ENCODE peak calls at places on chromosomes 13 and 19, in five cellular contexts. One of them, this sample, is unnamed.

GRCh38 chr19:58330458-58330857 is 3.7 kb downstream of the ZSCAN22 start:
- DNase-seq in epithelial cell of esophagus: peak; percentile 78
- DNase-seq in cardiac muscle cell: peak; percentile 68
- DNase-seq in A549: no peak
- DNase-seq in cardiac fibroblast: peak; percentile 84
- DNase-seq in this sample: peak; percentile 83

GRCh38 chr13:48493851-48494250 is 39.0 kb downstream of the RCBTB2 start:
- DNase-seq in epithelial cell of esophagus: peak; percentile 25
- DNase-seq in A549: no peak
- DNase-seq in cardiac fibroblast: peak; percentile 49
- DNase-seq in cardiac muscle cell: peak; percentile 66
- DNase-seq in this sample: peak; percentile 81

GRCh38 chr19:7408251-7408650 is 59.5 kb downstream of the ARHGEF18 start:
- DNase-seq in A549: no peak
- DNase-seq in cardiac muscle cell: no peak
- DNase-seq in epithelial cell of esophagus: no peak
- DNase-seq in cardiac fibroblast: no peak
- DNase-seq in this sample: no peak

GRCh38 chr13:74068471-74068870 is 65.7 kb downstream of the KLF12 start:
- DNase-seq in cardiac muscle cell: no peak
- DNase-seq in cardiac fibroblast: no peak
- DNase-seq in A549: no peak
- DNase-seq in epithelial cell of esophagus: no peak
- DNase-seq in this sample: no peak

GRCh38 chr19:47729799-47730520 is 15.4 kb upstream of the NOP53 start:
- DNase-seq in A549: peak; percentile 93
- DNase-seq in epithelial cell of esophagus: peak; percentile 72
- DNase-seq in cardiac muscle cell: peak; percentile 72
- DNase-seq in cardiac fibroblast: no peak
- DNase-seq in this sample: peak; percentile 52

GRCh38 chr13:103473081-103473480 is 406.9 kb upstream of the SLC10A2 start:
- DNase-seq in epithelial cell of esophagus: no peak
- DNase-seq in A549: no peak
- DNase-seq in cardiac fibroblast: no peak
- DNase-seq in cardiac muscle cell: no peak
- DNase-seq in this sample: no peak

GRCh38 chr19:40813182-40813581 is 14.2 kb downstream of the EGLN2 start:
- DNase-seq in cardiac fibroblast: no peak
- DNase-seq in A549: no peak
- DNase-seq in epithelial cell of esophagus: no peak
- DNase-seq in cardiac muscle cell: peak; percentile 72
- DNase-seq in this sample: no peak

GRCh38 chr19:20179946-20180345 is 12.9 kb downstream of the ZNF486 start:
- DNase-seq in A549: no peak
- DNase-seq in epithelial cell of esophagus: peak; percentile 7
- DNase-seq in cardiac fibroblast: peak; percentile 18
- DNase-seq in cardiac muscle cell: no peak
- DNase-seq in this sample: peak; percentile 19

GRCh38 chr13:30972888-30973377 is 40.5 kb downstream of the TEX26 start:
- DNase-seq in A549: no peak
- DNase-seq in cardiac fibroblast: no peak
- DNase-seq in cardiac muscle cell: no peak
- DNase-seq in epithelial cell of esophagus: peak; percentile 38
- DNase-seq in this sample: no peak

GRCh38 chr13:41463823-41464602 is 6.7 kb downstream of the RGCC start:
- DNase-seq in epithelial cell of esophagus: no peak
- DNase-seq in A549: no peak
- DNase-seq in cardiac muscle cell: no peak
- DNase-seq in cardiac fibroblast: no peak
- DNase-seq in this sample: no peak

GRCh38 chr19:10219678-10220077 is 11.5 kb downstream of the S1PR2 start:
- DNase-seq in epithelial cell of esophagus: peak; percentile 56
- DNase-seq in cardiac fibroblast: no peak
- DNase-seq in A549: peak; percentile 61
- DNase-seq in cardiac muscle cell: peak; percentile 53
- DNase-seq in this sample: peak; percentile 49

GRCh38 chr13:105572401-105572800 is 963.1 kb downstream of the EFNB2 start:
- DNase-seq in cardiac fibroblast: peak; percentile 5
- DNase-seq in epithelial cell of esophagus: peak; percentile 62
- DNase-seq in A549: no peak
- DNase-seq in cardiac muscle cell: peak; percentile 4
- DNase-seq in this sample: peak; percentile 33

GRCh38 chr13:103883152-103883551 is 816.9 kb upstream of the SLC10A2 start:
- DNase-seq in epithelial cell of esophagus: peak; percentile 98
- DNase-seq in cardiac fibroblast: peak; percentile 97
- DNase-seq in cardiac muscle cell: peak; percentile 95
- DNase-seq in A549: peak; percentile 79
- DNase-seq in this sample: peak; percentile 89

GRCh38 chr13:114090476-114090875 is 41.9 kb downstream of the RASA3 start:
- DNase-seq in epithelial cell of esophagus: no peak
- DNase-seq in cardiac fibroblast: no peak
- DNase-seq in cardiac muscle cell: no peak
- DNase-seq in A549: no peak
- DNase-seq in this sample: no peak

GRCh38 chr19:55638864-55639359 is 1.9 kb upstream of the ZNF580 start:
- DNase-seq in epithelial cell of esophagus: peak; percentile 45
- DNase-seq in cardiac muscle cell: peak; percentile 41
- DNase-seq in cardiac fibroblast: peak; percentile 55
- DNase-seq in A549: peak; percentile 87
- DNase-seq in this sample: no peak

GRCh38 chr19:15479391-15480345 is at the start of gene PGLYRP2:
- DNase-seq in A549: peak; percentile 32
- DNase-seq in cardiac fibroblast: no peak
- DNase-seq in cardiac muscle cell: peak; percentile 23
- DNase-seq in epithelial cell of esophagus: peak; percentile 30
- DNase-seq in this sample: no peak

GRCh38 chr19:49689133-49690072 is at the start of gene ADM5:
- DNase-seq in A549: no peak
- DNase-seq in cardiac fibroblast: no peak
- DNase-seq in cardiac muscle cell: peak; percentile 20
- DNase-seq in epithelial cell of esophagus: peak; percentile 53
- DNase-seq in this sample: no peak

GRCh38 chr19:35153701-35154534 is 617 bp upstream of the FXYD5 start:
- DNase-seq in cardiac muscle cell: peak; percentile 48
- DNase-seq in A549: peak; percentile 71
- DNase-seq in cardiac fibroblast: no peak
- DNase-seq in epithelial cell of esophagus: peak; percentile 49
- DNase-seq in this sample: no peak
- H3K4me3 ChIP-seq in cardiac muscle cell: peak overlapping the region; percentile 39
- H3K4me3 ChIP-seq in A549: peak overlapping the region; percentile 68
- H3K4me3 ChIP-seq in cardiac fibroblast: peak overlapping the region; percentile 98
- H3K4me3 ChIP-seq in epithelial cell of esophagus: peak overlapping the region; percentile 78
- H3K4me3 ChIP-seq in this sample: peak overlapping the region; percentile 85

GRCh38 chr13:46402178-46402577 is 15.1 kb upstream of the RUBCNL start:
- DNase-seq in cardiac fibroblast: no peak
- DNase-seq in A549: no peak
- DNase-seq in cardiac muscle cell: no peak
- DNase-seq in epithelial cell of esophagus: no peak
- DNase-seq in this sample: no peak
- H3K4me3 ChIP-seq in cardiac fibroblast: no peak overlapping the region
- H3K4me3 ChIP-seq in A549: no peak overlapping the region
- H3K4me3 ChIP-seq in cardiac muscle cell: no peak overlapping the region
- H3K4me3 ChIP-seq in epithelial cell of esophagus: no peak overlapping the region
- H3K4me3 ChIP-seq in this sample: no peak overlapping the region

GRCh38 chr19:37817180-37817911 is 38.0 kb upstream of the ZNF573 start:
- DNase-seq in epithelial cell of esophagus: peak; percentile 27
- DNase-seq in A549: no peak
- DNase-seq in cardiac fibroblast: peak; percentile 36
- DNase-seq in cardiac muscle cell: peak; percentile 64
- DNase-seq in this sample: no peak
- H3K4me3 ChIP-seq in epithelial cell of esophagus: peak overlapping the region; percentile 50
- H3K4me3 ChIP-seq in A549: no peak overlapping the region
- H3K4me3 ChIP-seq in cardiac fibroblast: peak overlapping the region; percentile 38
- H3K4me3 ChIP-seq in cardiac muscle cell: peak overlapping the region; percentile 56
- H3K4me3 ChIP-seq in this sample: peak overlapping the region; percentile 37

GRCh38 chr19:2268480-2268830 is 12.2 kb upstream of the JSRP1 start:
- DNase-seq in epithelial cell of esophagus: no peak
- DNase-seq in cardiac fibroblast: no peak
- DNase-seq in A549: no peak
- DNase-seq in cardiac muscle cell: no peak
- DNase-seq in this sample: no peak

GRCh38 chr19:2269244-2270156 is 12.5 kb downstream of the PEAK3 start:
- DNase-seq in epithelial cell of esophagus: peak; percentile 96
- DNase-seq in A549: peak; percentile 94
- DNase-seq in cardiac muscle cell: peak; percentile 98
- DNase-seq in cardiac fibroblast: peak; percentile 98
- DNase-seq in this sample: peak; percentile 94

GRCh38 chr19:2268861-2269243 is 12.6 kb upstream of the JSRP1 start:
- DNase-seq in cardiac muscle cell: no peak
- DNase-seq in cardiac fibroblast: no peak
- DNase-seq in epithelial cell of esophagus: no peak
- DNase-seq in A549: no peak
- DNase-seq in this sample: no peak

GRCh38 chr19:2270157-2270571 is 11.8 kb downstream of the PEAK3 start:
- DNase-seq in A549: no peak
- DNase-seq in cardiac fibroblast: no peak
- DNase-seq in cardiac muscle cell: no peak
- DNase-seq in epithelial cell of esophagus: no peak
- DNase-seq in this sample: no peak

GRCh38 chr19:2266183-2266993 is 10.2 kb upstream of the JSRP1 start:
- DNase-seq in A549: no peak
- DNase-seq in cardiac muscle cell: peak; percentile 91
- DNase-seq in cardiac fibroblast: peak; percentile 82
- DNase-seq in epithelial cell of esophagus: peak; percentile 71
- DNase-seq in this sample: peak; percentile 67
- H3K4me3 ChIP-seq in A549: no peak overlapping the region
- H3K4me3 ChIP-seq in cardiac muscle cell: no peak overlapping the region
- H3K4me3 ChIP-seq in cardiac fibroblast: no peak overlapping the region
- H3K4me3 ChIP-seq in epithelial cell of esophagus: no peak overlapping the region
- H3K4me3 ChIP-seq in this sample: no peak overlapping the region

GRCh38 chr19:18710186-18710585 is 26.7 kb downstream of the CRTC1 start:
- DNase-seq in A549: no peak
- DNase-seq in cardiac muscle cell: no peak
- DNase-seq in epithelial cell of esophagus: no peak
- DNase-seq in cardiac fibroblast: no peak
- DNase-seq in this sample: no peak

GRCh38 chr19:18710986-18711751 is 27.7 kb downstream of the CRTC1 start:
- DNase-seq in cardiac fibroblast: no peak
- DNase-seq in A549: no peak
- DNase-seq in cardiac muscle cell: peak; percentile 76
- DNase-seq in epithelial cell of esophagus: no peak
- DNase-seq in this sample: no peak

GRCh38 chr19:18713550-18714117 is 30.2 kb downstream of the CRTC1 start:
- DNase-seq in epithelial cell of esophagus: no peak
- DNase-seq in cardiac fibroblast: no peak
- DNase-seq in A549: no peak
- DNase-seq in cardiac muscle cell: no peak
- DNase-seq in this sample: no peak

GRCh38 chr19:18712981-18713380 is 29.5 kb downstream of the CRTC1 start:
- DNase-seq in cardiac fibroblast: no peak
- DNase-seq in A549: no peak
- DNase-seq in cardiac muscle cell: peak; percentile 43
- DNase-seq in epithelial cell of esophagus: no peak
- DNase-seq in this sample: no peak

GRCh38 chr19:18711893-18712292 is 28.4 kb downstream of the CRTC1 start:
- DNase-seq in cardiac fibroblast: no peak
- DNase-seq in epithelial cell of esophagus: no peak
- DNase-seq in cardiac muscle cell: no peak
- DNase-seq in A549: no peak
- DNase-seq in this sample: no peak
- H3K4me3 ChIP-seq in cardiac fibroblast: no peak overlapping the region
- H3K4me3 ChIP-seq in epithelial cell of esophagus: no peak overlapping the region
- H3K4me3 ChIP-seq in cardiac muscle cell: no peak overlapping the region
- H3K4me3 ChIP-seq in A549: no peak overlapping the region
- H3K4me3 ChIP-seq in this sample: no peak overlapping the region

DNA sequence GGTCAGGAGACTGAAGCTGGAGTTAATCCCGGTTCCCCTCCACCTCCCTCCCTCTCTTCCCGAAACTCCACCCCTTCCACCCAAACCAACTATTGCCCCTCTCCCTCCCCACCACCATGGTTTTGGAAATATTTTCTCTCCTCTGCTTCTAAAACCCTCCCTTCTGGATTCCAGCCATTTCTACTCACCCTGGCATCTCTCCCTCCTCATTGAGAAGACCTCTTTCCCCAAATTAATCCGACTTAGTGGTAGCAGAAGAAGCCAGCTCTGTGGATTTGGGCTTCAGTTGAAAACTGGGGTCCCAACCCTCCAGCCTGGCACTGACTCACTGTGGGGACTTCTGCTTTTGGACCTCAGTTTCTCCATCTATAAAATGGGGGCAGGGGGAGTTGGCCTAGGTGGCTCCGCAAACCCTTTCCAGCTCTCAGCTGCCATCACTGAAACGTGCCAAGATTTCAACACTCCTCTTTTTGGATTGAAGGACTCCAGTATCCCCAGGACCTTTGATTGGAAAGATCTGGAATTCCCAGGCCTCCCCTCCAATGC is 1.6 kb downstream of the GPR4 start:
- DNase-seq in cardiac fibroblast: no peak
- DNase-seq in epithelial cell of esophagus: no peak
- DNase-seq in A549: no peak
- DNase-seq in cardiac muscle cell: no peak
- DNase-seq in this sample: no peak
- H3K4me3 ChIP-seq in cardiac fibroblast: no peak overlapping the region
- H3K4me3 ChIP-seq in epithelial cell of esophagus: no peak overlapping the region
- H3K4me3 ChIP-seq in A549: no peak overlapping the region
- H3K4me3 ChIP-seq in cardiac muscle cell: no peak overlapping the region
- H3K4me3 ChIP-seq in this sample: no peak overlapping the region

GRCh38 chr13:110388141-110388943 is 81.3 kb downstream of the COL4A2 start:
- DNase-seq in A549: no peak
- DNase-seq in epithelial cell of esophagus: peak; percentile 67
- DNase-seq in cardiac fibroblast: peak; percentile 93
- DNase-seq in cardiac muscle cell: peak; percentile 81
- DNase-seq in this sample: peak; percentile 58
- H3K4me3 ChIP-seq in A549: no peak overlapping the region
- H3K4me3 ChIP-seq in epithelial cell of esophagus: peak overlapping the region; percentile 19
- H3K4me3 ChIP-seq in cardiac fibroblast: no peak overlapping the region
- H3K4me3 ChIP-seq in cardiac muscle cell: no peak overlapping the region
- H3K4me3 ChIP-seq in this sample: peak overlapping the region; percentile 27

GRCh38 chr13:44868397-44868796 is 120.9 kb downstream of the NUFIP1 start:
- DNase-seq in epithelial cell of esophagus: no peak
- DNase-seq in cardiac muscle cell: no peak
- DNase-seq in cardiac fibroblast: no peak
- DNase-seq in A549: no peak
- DNase-seq in this sample: no peak

GRCh38 chr13:44865722-44866484 is 123.4 kb downstream of the NUFIP1 start:
- DNase-seq in cardiac muscle cell: no peak
- DNase-seq in epithelial cell of esophagus: no peak
- DNase-seq in A549: no peak
- DNase-seq in cardiac fibroblast: no peak
- DNase-seq in this sample: no peak

GRCh38 chr13:44867825-44868224 is 121.4 kb downstream of the NUFIP1 start:
- DNase-seq in A549: no peak
- DNase-seq in epithelial cell of esophagus: no peak
- DNase-seq in cardiac muscle cell: peak; percentile 57
- DNase-seq in cardiac fibroblast: no peak
- DNase-seq in this sample: no peak

GRCh38 chr13:44869167-44869566 is 120.1 kb downstream of the NUFIP1 start:
- DNase-seq in epithelial cell of esophagus: no peak
- DNase-seq in A549: no peak
- DNase-seq in cardiac fibroblast: no peak
- DNase-seq in cardiac muscle cell: no peak
- DNase-seq in this sample: no peak

DNA sequence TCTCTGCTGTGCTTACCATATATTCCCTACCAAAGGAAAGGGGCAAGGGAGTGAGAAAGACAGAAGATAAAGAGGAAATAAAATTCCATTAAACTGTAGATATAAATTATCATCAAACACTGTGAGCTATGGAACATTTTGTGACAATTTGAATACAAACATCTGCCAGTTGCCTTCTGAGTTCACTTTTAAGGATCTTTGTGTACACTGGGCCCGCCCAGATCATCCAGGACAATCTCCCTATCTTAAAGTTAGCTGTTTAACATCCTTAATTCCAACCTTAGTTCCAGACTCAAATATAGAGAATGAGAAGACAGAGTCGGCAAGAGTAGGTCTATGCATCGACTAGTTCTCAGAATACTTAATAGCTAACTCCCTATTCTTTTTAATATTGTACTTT is 122.8 kb downstream of the NUFIP1 start:
- DNase-seq in cardiac muscle cell: no peak
- DNase-seq in epithelial cell of esophagus: no peak
- DNase-seq in cardiac fibroblast: no peak
- DNase-seq in A549: no peak
- DNase-seq in this sample: no peak
- H3K4me3 ChIP-seq in cardiac muscle cell: no peak overlapping the region
- H3K4me3 ChIP-seq in epithelial cell of esophagus: no peak overlapping the region
- H3K4me3 ChIP-seq in cardiac fibroblast: no peak overlapping the region
- H3K4me3 ChIP-seq in A549: no peak overlapping the region
- H3K4me3 ChIP-seq in this sample: no peak overlapping the region

This sample was measured in mammary epithelial cell.